ENCODE peak calls at places on chromosomes 12 and 14, in ten cellular contexts. One of them, this sample, is unnamed.

GRCh38 chr12:27610380-27610779 is 85.9 kb upstream of the REP15 start:
- DNase-seq in glutamatergic neuron: no peak
- DNase-seq in GM12865: no peak
- DNase-seq in Panc1: no peak
- DNase-seq in AG09319: no peak
- DNase-seq in H9: no peak
- DNase-seq in IMR-90: peak
- DNase-seq in breast epithelium: no peak
- DNase-seq in PC-9: no peak
- DNase-seq in CD8-positive, alpha-beta T cell: no peak
- DNase-seq in this sample: no peak

GRCh38 chr14:99660006-99660566 is 15.2 kb downstream of the HHIPL1 start:
- DNase-seq in IMR-90: no peak
- DNase-seq in GM12865: no peak
- DNase-seq in CD8-positive, alpha-beta T cell: no peak
- DNase-seq in breast epithelium: no peak
- DNase-seq in H9: no peak
- DNase-seq in PC-9: no peak
- DNase-seq in glutamatergic neuron: peak
- DNase-seq in AG09319: no peak
- DNase-seq in Panc1: no peak
- DNase-seq in this sample: peak

GRCh38 chr12:110785240-110785639 is 42.5 kb upstream of the PPP1CC start:
- DNase-seq in Panc1: no peak
- DNase-seq in H9: no peak
- DNase-seq in IMR-90: no peak
- DNase-seq in AG09319: no peak
- DNase-seq in glutamatergic neuron: no peak
- DNase-seq in GM12865: no peak
- DNase-seq in PC-9: no peak
- DNase-seq in CD8-positive, alpha-beta T cell: no peak
- DNase-seq in breast epithelium: no peak
- DNase-seq in this sample: no peak

GRCh38 chr14:31013841-31014240 is 11.6 kb upstream of the AP4S1 start:
- DNase-seq in GM12865: no peak
- DNase-seq in breast epithelium: no peak
- DNase-seq in glutamatergic neuron: no peak
- DNase-seq in CD8-positive, alpha-beta T cell: no peak
- DNase-seq in H9: no peak
- DNase-seq in PC-9: no peak
- DNase-seq in Panc1: no peak
- DNase-seq in IMR-90: no peak
- DNase-seq in AG09319: no peak
- DNase-seq in this sample: no peak

GRCh38 chr12:55930771-55931316 is at the start of gene DGKA:
- DNase-seq in H9: peak
- DNase-seq in IMR-90: peak
- DNase-seq in AG09319: no peak
- DNase-seq in CD8-positive, alpha-beta T cell: peak
- DNase-seq in glutamatergic neuron: no peak
- DNase-seq in PC-9: peak
- DNase-seq in breast epithelium: no peak
- DNase-seq in GM12865: peak
- DNase-seq in Panc1: peak
- DNase-seq in this sample: peak

GRCh38 chr14:32692441-32692840 is 246.2 kb upstream of the NPAS3 start:
- DNase-seq in Panc1: no peak
- DNase-seq in GM12865: no peak
- DNase-seq in IMR-90: no peak
- DNase-seq in PC-9: no peak
- DNase-seq in H9: no peak
- DNase-seq in breast epithelium: no peak
- DNase-seq in glutamatergic neuron: no peak
- DNase-seq in AG09319: no peak
- DNase-seq in CD8-positive, alpha-beta T cell: no peak
- DNase-seq in this sample: no peak

GRCh38 chr12:27517532-27517931 is 6.5 kb upstream of the PPFIBP1 start:
- DNase-seq in H9: no peak
- DNase-seq in glutamatergic neuron: no peak
- DNase-seq in GM12865: no peak
- DNase-seq in CD8-positive, alpha-beta T cell: no peak
- DNase-seq in Panc1: no peak
- DNase-seq in IMR-90: no peak
- DNase-seq in AG09319: no peak
- DNase-seq in breast epithelium: no peak
- DNase-seq in PC-9: no peak
- DNase-seq in this sample: no peak

GRCh38 chr14:38761033-38761432 is 342.0 kb downstream of the SEC23A start:
- DNase-seq in IMR-90: no peak
- DNase-seq in PC-9: no peak
- DNase-seq in breast epithelium: no peak
- DNase-seq in AG09319: no peak
- DNase-seq in GM12865: no peak
- DNase-seq in CD8-positive, alpha-beta T cell: no peak
- DNase-seq in H9: no peak
- DNase-seq in glutamatergic neuron: no peak
- DNase-seq in Panc1: no peak
- DNase-seq in this sample: no peak

GRCh38 chr12:57130941-57131340 is 2.7 kb downstream of the LRP1 start:
- DNase-seq in glutamatergic neuron: no peak
- DNase-seq in CD8-positive, alpha-beta T cell: no peak
- DNase-seq in AG09319: no peak
- DNase-seq in breast epithelium: no peak
- DNase-seq in Panc1: no peak
- DNase-seq in H9: no peak
- DNase-seq in GM12865: no peak
- DNase-seq in IMR-90: no peak
- DNase-seq in PC-9: no peak
- DNase-seq in this sample: no peak

GRCh38 chr12:47741340-47741703 is 16.0 kb upstream of the ENDOU start:
- DNase-seq in glutamatergic neuron: no peak
- DNase-seq in GM12865: peak
- DNase-seq in AG09319: no peak
- DNase-seq in IMR-90: no peak
- DNase-seq in CD8-positive, alpha-beta T cell: peak
- DNase-seq in PC-9: peak
- DNase-seq in Panc1: no peak
- DNase-seq in H9: no peak
- DNase-seq in breast epithelium: no peak
- DNase-seq in this sample: no peak

GRCh38 chr14:84225243-84225642 is 1304.7 kb upstream of the FLRT2 start:
- DNase-seq in glutamatergic neuron: no peak
- DNase-seq in H9: no peak
- DNase-seq in IMR-90: no peak
- DNase-seq in breast epithelium: no peak
- DNase-seq in GM12865: no peak
- DNase-seq in PC-9: no peak
- DNase-seq in Panc1: no peak
- DNase-seq in AG09319: no peak
- DNase-seq in CD8-positive, alpha-beta T cell: no peak
- DNase-seq in this sample: no peak

GRCh38 chr14:39369029-39369428 is 63.2 kb downstream of the FBXO33 start:
- DNase-seq in PC-9: no peak
- DNase-seq in glutamatergic neuron: no peak
- DNase-seq in Panc1: no peak
- DNase-seq in IMR-90: no peak
- DNase-seq in CD8-positive, alpha-beta T cell: no peak
- DNase-seq in GM12865: no peak
- DNase-seq in breast epithelium: no peak
- DNase-seq in H9: no peak
- DNase-seq in AG09319: no peak
- DNase-seq in this sample: no peak

DNA sequence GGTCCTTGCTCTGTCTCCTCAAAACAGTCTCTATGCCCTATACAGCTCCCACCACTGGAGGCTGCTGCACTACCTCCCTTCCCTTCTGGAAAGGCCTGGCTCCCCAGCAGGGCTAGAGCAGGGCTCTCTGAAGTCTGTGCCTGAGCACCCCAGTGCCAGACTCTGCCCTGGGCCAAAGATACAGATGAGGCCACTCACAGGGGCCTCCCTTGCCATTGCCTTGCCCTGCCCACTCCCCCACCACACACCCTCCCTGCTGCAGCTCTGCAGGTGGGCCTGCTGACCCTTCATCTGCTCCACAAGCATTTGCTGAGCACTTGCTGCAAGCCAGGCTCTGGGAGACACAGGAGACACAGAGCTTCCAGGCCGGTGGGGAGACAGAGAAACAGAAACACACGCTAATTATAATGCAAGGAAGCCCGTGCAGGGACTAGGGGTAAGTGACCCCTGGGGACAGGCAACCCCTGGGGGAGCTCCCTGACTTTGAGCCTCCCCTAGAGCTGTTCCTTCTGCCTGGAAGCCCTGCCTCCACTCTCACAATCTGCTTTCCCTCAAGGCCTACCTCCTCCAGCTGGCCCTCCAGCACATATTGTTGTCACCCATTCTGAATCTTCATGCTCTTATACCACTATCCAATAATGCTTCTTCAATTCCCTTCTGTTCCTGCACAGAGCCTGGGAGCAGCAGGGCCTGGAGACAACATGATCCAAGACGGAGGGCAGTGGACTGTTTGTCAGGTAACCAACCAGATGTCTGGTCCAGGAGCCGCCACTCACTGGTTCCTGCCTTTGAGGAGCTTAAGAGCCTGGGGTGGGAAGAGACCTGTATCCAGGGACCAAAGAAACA is 32.6 kb upstream of the PNMA1 start:
- DNase-seq in breast epithelium: no peak
- DNase-seq in CD8-positive, alpha-beta T cell: no peak
- DNase-seq in PC-9: no peak
- DNase-seq in AG09319: no peak
- DNase-seq in H9: peak
- DNase-seq in Panc1: no peak
- DNase-seq in IMR-90: no peak
- DNase-seq in glutamatergic neuron: no peak
- DNase-seq in GM12865: no peak
- DNase-seq in this sample: no peak
- TF ChIP-seq CTCF in breast epithelium: no peak
- TF ChIP-seq CTCF in CD8-positive, alpha-beta T cell: no peak
- TF ChIP-seq CTCF in PC-9: no peak
- TF ChIP-seq CTCF in AG09319: peak
- TF ChIP-seq CTCF in H9: peak
- TF ChIP-seq CTCF in Panc1: no peak
- TF ChIP-seq CTCF in IMR-90: peak
- TF ChIP-seq CTCF in glutamatergic neuron: peak
- TF ChIP-seq CTCF in GM12865: peak
- TF ChIP-seq CTCF in this sample: no peak

GRCh38 chr12:2844786-2845185 is 10.0 kb upstream of the NRIP2 start:
- DNase-seq in breast epithelium: no peak
- DNase-seq in H9: no peak
- DNase-seq in CD8-positive, alpha-beta T cell: no peak
- DNase-seq in Panc1: no peak
- DNase-seq in glutamatergic neuron: no peak
- DNase-seq in GM12865: no peak
- DNase-seq in AG09319: no peak
- DNase-seq in IMR-90: peak
- DNase-seq in PC-9: no peak
- DNase-seq in this sample: no peak

GRCh38 chr12:2841056-2841455 is 6.2 kb upstream of the NRIP2 start:
- DNase-seq in Panc1: no peak
- DNase-seq in CD8-positive, alpha-beta T cell: no peak
- DNase-seq in glutamatergic neuron: no peak
- DNase-seq in IMR-90: no peak
- DNase-seq in breast epithelium: no peak
- DNase-seq in AG09319: no peak
- DNase-seq in PC-9: no peak
- DNase-seq in H9: no peak
- DNase-seq in GM12865: no peak
- DNase-seq in this sample: no peak

GRCh38 chr12:2842948-2843347 is 8.1 kb upstream of the NRIP2 start:
- DNase-seq in glutamatergic neuron: no peak
- DNase-seq in CD8-positive, alpha-beta T cell: no peak
- DNase-seq in Panc1: no peak
- DNase-seq in AG09319: no peak
- DNase-seq in breast epithelium: no peak
- DNase-seq in PC-9: no peak
- DNase-seq in IMR-90: no peak
- DNase-seq in GM12865: no peak
- DNase-seq in H9: no peak
- DNase-seq in this sample: no peak

DNA sequence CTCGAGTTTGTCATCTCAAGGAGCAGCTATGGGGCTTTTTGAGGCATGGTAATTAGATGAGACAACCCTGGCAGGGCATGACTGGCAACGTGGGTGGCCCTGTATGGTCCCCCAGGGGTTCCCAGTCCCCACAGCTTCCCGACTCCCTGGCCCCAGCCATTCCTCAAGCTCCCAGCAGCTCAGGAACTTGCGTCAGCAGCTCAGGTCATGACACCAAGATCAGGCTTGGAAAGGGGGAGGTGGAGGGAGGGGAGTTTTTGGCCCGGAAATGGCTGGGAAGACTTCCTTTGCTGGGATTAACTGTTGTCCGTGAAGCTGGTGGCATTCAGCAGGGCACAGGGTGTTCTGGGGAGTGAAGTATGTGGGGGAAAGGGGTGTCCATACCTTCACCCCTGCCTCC is 10.4 kb upstream of the NRIP2 start:
- DNase-seq in breast epithelium: no peak
- DNase-seq in IMR-90: peak
- DNase-seq in PC-9: no peak
- DNase-seq in glutamatergic neuron: no peak
- DNase-seq in AG09319: no peak
- DNase-seq in CD8-positive, alpha-beta T cell: no peak
- DNase-seq in H9: no peak
- DNase-seq in GM12865: no peak
- DNase-seq in Panc1: no peak
- DNase-seq in this sample: peak
- TF ChIP-seq CTCF in breast epithelium: no peak
- TF ChIP-seq CTCF in IMR-90: no peak
- TF ChIP-seq CTCF in PC-9: no peak
- TF ChIP-seq CTCF in glutamatergic neuron: no peak
- TF ChIP-seq CTCF in AG09319: no peak
- TF ChIP-seq CTCF in CD8-positive, alpha-beta T cell: no peak
- TF ChIP-seq CTCF in H9: no peak
- TF ChIP-seq CTCF in GM12865: no peak
- TF ChIP-seq CTCF in Panc1: no peak
- TF ChIP-seq CTCF in this sample: no peak

GRCh38 chr12:129067482-129067881 is 214.2 kb downstream of the GLT1D1 start:
- DNase-seq in IMR-90: no peak
- DNase-seq in H9: peak
- DNase-seq in glutamatergic neuron: no peak
- DNase-seq in breast epithelium: no peak
- DNase-seq in GM12865: no peak
- DNase-seq in PC-9: no peak
- DNase-seq in AG09319: no peak
- DNase-seq in Panc1: no peak
- DNase-seq in CD8-positive, alpha-beta T cell: no peak
- DNase-seq in this sample: peak
- TF ChIP-seq CTCF in IMR-90: no peak
- TF ChIP-seq CTCF in H9: peak
- TF ChIP-seq CTCF in glutamatergic neuron: no peak
- TF ChIP-seq CTCF in breast epithelium: no peak
- TF ChIP-seq CTCF in GM12865: no peak
- TF ChIP-seq CTCF in PC-9: no peak
- TF ChIP-seq CTCF in AG09319: no peak
- TF ChIP-seq CTCF in Panc1: no peak
- TF ChIP-seq CTCF in CD8-positive, alpha-beta T cell: no peak
- TF ChIP-seq CTCF in this sample: no peak

DNA sequence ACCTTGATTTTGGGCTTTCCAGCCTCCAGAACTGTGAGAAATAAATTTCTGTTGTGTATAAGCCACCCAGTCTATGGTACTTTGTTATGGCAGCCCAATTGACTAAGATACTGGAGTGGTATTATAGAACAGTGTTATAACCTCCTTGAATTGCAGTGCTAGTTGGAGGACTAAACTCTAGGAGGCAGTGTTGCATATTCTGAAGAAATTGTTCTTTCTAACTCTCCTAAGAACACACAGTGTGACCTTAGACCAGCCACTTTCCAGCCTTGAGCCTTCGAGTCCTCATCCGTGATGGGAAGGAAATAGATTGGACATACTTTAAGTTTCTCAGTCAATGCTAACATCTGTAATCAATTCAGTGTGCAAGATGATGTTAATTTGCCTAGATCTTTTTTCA is 22.4 kb upstream of the LRRC10 start:
- DNase-seq in Panc1: no peak
- DNase-seq in glutamatergic neuron: no peak
- DNase-seq in AG09319: no peak
- DNase-seq in PC-9: no peak
- DNase-seq in GM12865: no peak
- DNase-seq in H9: no peak
- DNase-seq in IMR-90: no peak
- DNase-seq in breast epithelium: no peak
- DNase-seq in CD8-positive, alpha-beta T cell: no peak
- DNase-seq in this sample: no peak
- TF ChIP-seq CTCF in Panc1: peak
- TF ChIP-seq CTCF in glutamatergic neuron: no peak
- TF ChIP-seq CTCF in AG09319: no peak
- TF ChIP-seq CTCF in PC-9: no peak
- TF ChIP-seq CTCF in GM12865: peak
- TF ChIP-seq CTCF in H9: peak
- TF ChIP-seq CTCF in IMR-90: peak
- TF ChIP-seq CTCF in breast epithelium: no peak
- TF ChIP-seq CTCF in CD8-positive, alpha-beta T cell: no peak
- TF ChIP-seq CTCF in this sample: no peak

This sample was measured in nephron progenitor cell.